ENCODE peak calls at places on chromosomes 5 and 9, in seven cellular contexts. One of them, this sample, is unnamed.

GRCh38 chr9:77375956-77376532 is 198.7 kb downstream of the VPS13A start:
- DNase-seq in activated naive CD8-positive, alpha-beta T cell treated with anti-CD3 and anti-CD28 coated beads, Interleukin-2, amount 50 U/mL, for 24 hours: no peak
- DNase-seq in mesenteric fat pad: peak
- DNase-seq in WERI-Rb-1: peak
- DNase-seq in stimulated activated CD4-positive, alpha-beta T cell treated with anti-CD3 and anti-CD28 coated beads, Interleukin-4, amount 100 ng/mL, for 4 hours: no peak
- DNase-seq in ovary: no peak
- DNase-seq in heart left ventricle: no peak
- DNase-seq in this sample: no peak

GRCh38 chr9:105296889-105297288 is 52.4 kb downstream of the SLC44A1 start:
- DNase-seq in ovary: no peak
- DNase-seq in activated naive CD8-positive, alpha-beta T cell treated with anti-CD3 and anti-CD28 coated beads, Interleukin-2, amount 50 U/mL, for 24 hours: no peak
- DNase-seq in WERI-Rb-1: no peak
- DNase-seq in heart left ventricle: no peak
- DNase-seq in mesenteric fat pad: no peak
- DNase-seq in stimulated activated CD4-positive, alpha-beta T cell treated with anti-CD3 and anti-CD28 coated beads, Interleukin-4, amount 100 ng/mL, for 4 hours: no peak
- DNase-seq in this sample: no peak

GRCh38 chr5:61625682-61626620 is 293.9 kb downstream of the ZSWIM6 start:
- DNase-seq in heart left ventricle: peak
- DNase-seq in activated naive CD8-positive, alpha-beta T cell treated with anti-CD3 and anti-CD28 coated beads, Interleukin-2, amount 50 U/mL, for 24 hours: peak
- DNase-seq in WERI-Rb-1: no peak
- DNase-seq in mesenteric fat pad: peak
- DNase-seq in ovary: peak
- DNase-seq in stimulated activated CD4-positive, alpha-beta T cell treated with anti-CD3 and anti-CD28 coated beads, Interleukin-4, amount 100 ng/mL, for 4 hours: no peak
- DNase-seq in this sample: peak

GRCh38 chr9:106174331-106174730 is 480.0 kb downstream of the TMEM38B start:
- DNase-seq in heart left ventricle: no peak
- DNase-seq in mesenteric fat pad: no peak
- DNase-seq in stimulated activated CD4-positive, alpha-beta T cell treated with anti-CD3 and anti-CD28 coated beads, Interleukin-4, amount 100 ng/mL, for 4 hours: no peak
- DNase-seq in activated naive CD8-positive, alpha-beta T cell treated with anti-CD3 and anti-CD28 coated beads, Interleukin-2, amount 50 U/mL, for 24 hours: no peak
- DNase-seq in ovary: no peak
- DNase-seq in WERI-Rb-1: no peak
- DNase-seq in this sample: no peak

GRCh38 chr9:136858844-136859757 is 7.0 kb downstream of the MAMDC4 start:
- DNase-seq in stimulated activated CD4-positive, alpha-beta T cell treated with anti-CD3 and anti-CD28 coated beads, Interleukin-4, amount 100 ng/mL, for 4 hours: no peak
- DNase-seq in ovary: peak
- DNase-seq in heart left ventricle: peak
- DNase-seq in mesenteric fat pad: no peak
- DNase-seq in activated naive CD8-positive, alpha-beta T cell treated with anti-CD3 and anti-CD28 coated beads, Interleukin-2, amount 50 U/mL, for 24 hours: no peak
- DNase-seq in WERI-Rb-1: no peak
- DNase-seq in this sample: peak

GRCh38 chr5:77851229-77852067 is 75.3 kb upstream of the TBCA start:
- DNase-seq in heart left ventricle: peak
- DNase-seq in mesenteric fat pad: no peak
- DNase-seq in activated naive CD8-positive, alpha-beta T cell treated with anti-CD3 and anti-CD28 coated beads, Interleukin-2, amount 50 U/mL, for 24 hours: peak
- DNase-seq in stimulated activated CD4-positive, alpha-beta T cell treated with anti-CD3 and anti-CD28 coated beads, Interleukin-4, amount 100 ng/mL, for 4 hours: no peak
- DNase-seq in ovary: peak
- DNase-seq in WERI-Rb-1: no peak
- DNase-seq in this sample: no peak

GRCh38 chr9:79026311-79026710 is 545.5 kb upstream of the TLE4 start:
- DNase-seq in heart left ventricle: no peak
- DNase-seq in activated naive CD8-positive, alpha-beta T cell treated with anti-CD3 and anti-CD28 coated beads, Interleukin-2, amount 50 U/mL, for 24 hours: no peak
- DNase-seq in stimulated activated CD4-positive, alpha-beta T cell treated with anti-CD3 and anti-CD28 coated beads, Interleukin-4, amount 100 ng/mL, for 4 hours: no peak
- DNase-seq in mesenteric fat pad: no peak
- DNase-seq in ovary: no peak
- DNase-seq in WERI-Rb-1: peak
- DNase-seq in this sample: no peak

GRCh38 chr9:72193478-72193881 is 44.2 kb downstream of the GDA start:
- DNase-seq in mesenteric fat pad: no peak
- DNase-seq in WERI-Rb-1: no peak
- DNase-seq in heart left ventricle: no peak
- DNase-seq in stimulated activated CD4-positive, alpha-beta T cell treated with anti-CD3 and anti-CD28 coated beads, Interleukin-4, amount 100 ng/mL, for 4 hours: no peak
- DNase-seq in ovary: no peak
- DNase-seq in activated naive CD8-positive, alpha-beta T cell treated with anti-CD3 and anti-CD28 coated beads, Interleukin-2, amount 50 U/mL, for 24 hours: no peak
- DNase-seq in this sample: no peak

GRCh38 chr5:179967489-179967888 is 59.8 kb upstream of the TBC1D9B start:
- DNase-seq in stimulated activated CD4-positive, alpha-beta T cell treated with anti-CD3 and anti-CD28 coated beads, Interleukin-4, amount 100 ng/mL, for 4 hours: no peak
- DNase-seq in activated naive CD8-positive, alpha-beta T cell treated with anti-CD3 and anti-CD28 coated beads, Interleukin-2, amount 50 U/mL, for 24 hours: no peak
- DNase-seq in WERI-Rb-1: no peak
- DNase-seq in heart left ventricle: no peak
- DNase-seq in mesenteric fat pad: no peak
- DNase-seq in ovary: no peak
- DNase-seq in this sample: peak

GRCh38 chr5:135266975-135267374 is 132.1 kb downstream of the MACROH2A1 start:
- DNase-seq in mesenteric fat pad: no peak
- DNase-seq in activated naive CD8-positive, alpha-beta T cell treated with anti-CD3 and anti-CD28 coated beads, Interleukin-2, amount 50 U/mL, for 24 hours: no peak
- DNase-seq in WERI-Rb-1: no peak
- DNase-seq in heart left ventricle: no peak
- DNase-seq in stimulated activated CD4-positive, alpha-beta T cell treated with anti-CD3 and anti-CD28 coated beads, Interleukin-4, amount 100 ng/mL, for 4 hours: no peak
- DNase-seq in ovary: no peak
- DNase-seq in this sample: no peak

GRCh38 chr5:118007262-118007661 is 981.1 kb downstream of the DTWD2 start:
- DNase-seq in ovary: no peak
- DNase-seq in WERI-Rb-1: no peak
- DNase-seq in mesenteric fat pad: no peak
- DNase-seq in stimulated activated CD4-positive, alpha-beta T cell treated with anti-CD3 and anti-CD28 coated beads, Interleukin-4, amount 100 ng/mL, for 4 hours: no peak
- DNase-seq in activated naive CD8-positive, alpha-beta T cell treated with anti-CD3 and anti-CD28 coated beads, Interleukin-2, amount 50 U/mL, for 24 hours: no peak
- DNase-seq in heart left ventricle: no peak
- DNase-seq in this sample: no peak

GRCh38 chr9:93505518-93506123 is 52.2 kb upstream of the FAM120AOS start:
- DNase-seq in mesenteric fat pad: no peak
- DNase-seq in WERI-Rb-1: no peak
- DNase-seq in heart left ventricle: no peak
- DNase-seq in stimulated activated CD4-positive, alpha-beta T cell treated with anti-CD3 and anti-CD28 coated beads, Interleukin-4, amount 100 ng/mL, for 4 hours: no peak
- DNase-seq in ovary: no peak
- DNase-seq in activated naive CD8-positive, alpha-beta T cell treated with anti-CD3 and anti-CD28 coated beads, Interleukin-2, amount 50 U/mL, for 24 hours: no peak
- DNase-seq in this sample: no peak

GRCh38 chr9:79166005-79166404 is 405.8 kb upstream of the TLE4 start:
- DNase-seq in mesenteric fat pad: no peak
- DNase-seq in heart left ventricle: no peak
- DNase-seq in stimulated activated CD4-positive, alpha-beta T cell treated with anti-CD3 and anti-CD28 coated beads, Interleukin-4, amount 100 ng/mL, for 4 hours: no peak
- DNase-seq in WERI-Rb-1: no peak
- DNase-seq in ovary: no peak
- DNase-seq in activated naive CD8-positive, alpha-beta T cell treated with anti-CD3 and anti-CD28 coated beads, Interleukin-2, amount 50 U/mL, for 24 hours: no peak
- DNase-seq in this sample: no peak